ENCODE peak calls at places on chromosomes 13 and 19, in eight cellular contexts. A is cardiac fibroblast, R is neural crest cell, C is bronchial epithelial cell, T is H9, V is mucosa of descending colon, J is tibial artery, I is nephron progenitor cell. Q is an unnamed sample.

GRCh38 chr19:15129856-15130580 is 22.8 kb downstream of the SYDE1 start:
- DNase-seq in A (no peak), R (no peak), C (peak), T (no peak), V (no peak), J (no peak), I (no peak), Q (no peak)

GRCh38 chr13:50731400-50731799 is 112.1 kb downstream of the DLEU7 start:
- DNase-seq in A (peak), R (no peak), C (peak), T (no peak), V (no peak), J (no peak), I (no peak), Q (peak)

GRCh38 chr19:45676851-45677263 is 8.8 kb downstream of the GIPR start:
- DNase-seq in A (no peak), R (no peak), C (no peak), T (no peak), V (peak), J (no peak), I (no peak), Q (no peak)

GRCh38 chr13:84834201-84834600 is 951.9 kb upstream of the SLITRK1 start:
- DNase-seq in A (no peak), R (no peak), C (no peak), T (no peak), V (no peak), J (no peak), I (no peak), Q (no peak)

GRCh38 chr19:41816761-41817160 is 20.4 kb downstream of the CEACAM3 start:
- DNase-seq in A (no peak), R (no peak), C (no peak), T (no peak), V (no peak), J (no peak), I (no peak), Q (no peak)

GRCh38 chr13:33611016-33611805 is 206.7 kb upstream of the RFC3 start:
- DNase-seq in A (peak), R (peak), C (no peak), T (no peak), V (no peak), J (peak), I (peak), Q (peak)

GRCh38 chr19:13143135-13143534 is 7.0 kb downstream of the STX10 start:
- DNase-seq in A (peak), R (no peak), C (peak), T (no peak), V (no peak), J (no peak), I (no peak), Q (no peak)

GRCh38 chr19:46068345-46069258 is 27.8 kb upstream of the IGFL4 start:
- DNase-seq in A (peak), R (no peak), C (peak), T (no peak), V (no peak), J (no peak), I (no peak), Q (peak)

GRCh38 chr19:36009220-36009619 is 607 bp upstream of the SYNE4 start:
- DNase-seq in A (peak), R (peak), C (peak), T (peak), V (peak), J (peak), I (peak), Q (no peak)

GRCh38 chr19:4929186-4929585 is 19.9 kb downstream of the UHRF1 start:
- DNase-seq in A (peak), R (no peak), C (no peak), T (no peak), V (no peak), J (no peak), I (no peak), Q (no peak)

GRCh38 chr13:22173605-22174004 is 502.7 kb downstream of the FGF9 start:
- DNase-seq in A (no peak), R (no peak), C (peak), T (no peak), V (no peak), J (no peak), I (no peak), Q (peak)

GRCh38 chr13:79659161-79659560 is 178.2 kb downstream of the NDFIP2 start:
- DNase-seq in A (peak), R (peak), C (peak), T (no peak), V (no peak), J (no peak), I (no peak), Q (no peak)

GRCh38 chr19:44671400-44671799 is at the start of gene CEACAM19:
- DNase-seq in A (no peak), R (no peak), C (peak), T (no peak), V (no peak), J (no peak), I (no peak), Q (no peak)

GRCh38 chr19:15173746-15174404 is 26.9 kb downstream of the NOTCH3 start:
- DNase-seq in A (no peak), R (no peak), C (no peak), T (no peak), V (no peak), J (no peak), I (no peak), Q (no peak)

GRCh38 chr19:2274937-2275535 is 6.9 kb downstream of the PEAK3 start:
- DNase-seq in A (peak), R (peak), C (peak), T (peak), V (peak), J (peak), I (peak), Q (no peak)

GRCh38 chr13:62879071-62879470 is 1463.4 kb upstream of the PCDH20 start:
- DNase-seq in A (peak), R (no peak), C (no peak), T (no peak), V (no peak), J (no peak), I (no peak), Q (no peak)

GRCh38 chr19:6712231-6712630 is 8.2 kb downstream of the C3 start:
- DNase-seq in A (no peak), R (no peak), C (no peak), T (no peak), V (peak), J (no peak), I (no peak), Q (no peak)

GRCh38 chr19:4059931-4060620 is 6.6 kb downstream of the ZBTB7A start:
- DNase-seq in A (peak), R (no peak), C (peak), T (peak), V (peak), J (peak), I (no peak), Q (no peak)

GRCh38 chr13:50893211-50893852 is 16.3 kb upstream of the RNASEH2B start:
- DNase-seq in A (peak), R (no peak), C (no peak), T (no peak), V (no peak), J (no peak), I (no peak), Q (no peak)

GRCh38 chr19:10603873-10604459 is 16.9 kb upstream of the AP1M2 start:
- DNase-seq in A (peak), R (no peak), C (no peak), T (no peak), V (no peak), J (peak), I (no peak), Q (no peak)

GRCh38 chr13:40261361-40261760 is 405.1 kb downstream of the FOXO1 start:
- DNase-seq in A (no peak), R (no peak), C (no peak), T (no peak), V (no peak), J (no peak), I (no peak), Q (no peak)

GRCh38 chr13:51047434-51048165 is 63.5 kb downstream of the C13orf42 start:
- DNase-seq in A (no peak), R (no peak), C (no peak), T (no peak), V (no peak), J (no peak), I (no peak), Q (no peak)

GRCh38 chr19:44764975-44765948 is 12.4 kb upstream of the CBLC start:
- DNase-seq in A (no peak), R (no peak), C (peak), T (no peak), V (peak), J (no peak), I (no peak), Q (no peak)

GRCh38 chr13:26485288-26485687 is 72.2 kb upstream of the WASF3 start:
- DNase-seq in A (no peak), R (no peak), C (no peak), T (no peak), V (no peak), J (no peak), I (no peak), Q (no peak)

GRCh38 chr19:58557253-58558065 is 952 bp downstream of the UBE2M start:
- DNase-seq in A (no peak), R (no peak), C (no peak), T (no peak), V (peak), J (no peak), I (no peak), Q (no peak)

GRCh38 chr19:16045171-16045570 is 31.1 kb upstream of the TPM4 start:
- DNase-seq in A (no peak), R (no peak), C (no peak), T (no peak), V (no peak), J (no peak), I (no peak), Q (no peak)

GRCh38 chr13:26719356-26719945 is 41.1 kb downstream of the GPR12 start:
- DNase-seq in A (no peak), R (no peak), C (no peak), T (no peak), V (no peak), J (no peak), I (no peak), Q (no peak)

GRCh38 chr19:48967346-48968178 is 2.5 kb downstream of the FTL start:
- DNase-seq in A (peak), R (no peak), C (peak), T (peak), V (no peak), J (peak), I (no peak), Q (no peak)

GRCh38 chr19:58571575-58571947 is 1.6 kb downstream of the MZF1 start:
- DNase-seq in A (no peak), R (no peak), C (no peak), T (no peak), V (no peak), J (no peak), I (no peak), Q (no peak)

GRCh38 chr13:109858319-109858718 is 71.9 kb upstream of the IRS2 start:
- DNase-seq in A (no peak), R (no peak), C (peak), T (no peak), V (no peak), J (no peak), I (no peak), Q (no peak)

GRCh38 chr13:40982772-40983171 is 36.3 kb downstream of the ELF1 start:
- DNase-seq in A (peak), R (no peak), C (peak), T (no peak), V (no peak), J (peak), I (no peak), Q (no peak)

GRCh38 chr19:42277821-42278809 is 9.1 kb downstream of the CIC start:
- DNase-seq in A (peak), R (no peak), C (peak), T (peak), V (no peak), J (no peak), I (no peak), Q (no peak)

GRCh38 chr13:28527629-28528028 is 32.7 kb upstream of the FLT1 start:
- DNase-seq in A (no peak), R (no peak), C (no peak), T (no peak), V (no peak), J (peak), I (no peak), Q (no peak)

GRCh38 chr19:33395561-33396550 is 22.3 kb downstream of the CEBPG start:
- DNase-seq in A (peak), R (no peak), C (no peak), T (no peak), V (peak), J (peak), I (no peak), Q (no peak)

DNA sequence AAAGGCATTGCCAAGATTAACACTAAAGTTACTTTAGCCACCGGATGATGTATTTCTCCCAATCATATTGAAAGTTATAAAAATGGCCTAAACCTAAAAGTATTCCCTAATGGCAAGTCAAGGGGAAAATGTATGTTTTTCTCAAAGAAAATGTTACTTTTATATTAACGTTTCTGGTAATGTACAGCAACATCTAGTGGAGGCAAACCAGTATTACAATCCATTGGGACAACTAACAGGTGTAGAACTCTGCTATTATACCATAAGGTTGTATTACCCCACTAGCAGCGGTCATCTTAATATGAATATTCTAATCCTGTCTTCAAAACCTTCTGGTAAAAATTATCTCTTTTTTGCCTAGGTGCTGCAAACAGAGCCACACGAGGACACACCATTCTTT is 69.2 kb downstream of the ZNF100 start:
- DNase-seq in A (peak), R (no peak), C (peak), T (no peak), V (no peak), J (no peak), I (no peak), Q (no peak)
- TF ChIP-seq CTCF in A (peak), R (peak), C (no peak), T (peak), V (peak), J (peak), I (peak), Q (peak)

GRCh38 chr13:44243198-44243852 is 130.3 kb upstream of the SERP2 start:
- DNase-seq in A (peak), R (peak), C (peak), T (peak), V (no peak), J (no peak), I (peak), Q (peak)
- TF ChIP-seq CTCF in A (peak), R (peak), C (peak), T (peak), V (no peak), J (no peak), I (peak), Q (peak)

GRCh38 chr19:37317403-37318209 is 53.3 kb upstream of the ZNF527 start:
- DNase-seq in A (peak), R (peak), C (peak), T (peak), V (peak), J (peak), I (peak), Q (peak)
- TF ChIP-seq CTCF in A (peak), R (peak), C (peak), T (peak), V (peak), J (peak), I (no peak), Q (peak)

GRCh38 chr19:50659318-50660082 is 10.3 kb downstream of the C19orf81 start:
- DNase-seq in A (no peak), R (no peak), C (no peak), T (no peak), V (no peak), J (no peak), I (peak), Q (no peak)
- TF ChIP-seq CTCF in A (no peak), R (no peak), C (no peak), T (no peak), V (no peak), J (no peak), I (no peak), Q (no peak)